ENCODE peak calls at places on chromosomes 7 and 10, in seven cellular contexts. G is amniotic stem cell; R is activated CD8-positive, alpha-beta memory T cell treated with anti-CD3 and anti-CD28 coated beads for 4 hours; J is NCI-H2029; H is NCI-H1092; D is AG04450; F is posterior vena cava. W is an unnamed sample.

GRCh38 chr7:71016387-71016786 is 115.6 kb upstream of the GALNT17 start:
- DNase-seq in F (no peak), D (no peak), G (no peak), H (no peak), R (no peak), J (no peak), W (no peak)

GRCh38 chr10:71888623-71889387 is 37.8 kb upstream of the PSAP start:
- DNase-seq in H (peak; percentile 63), R (peak; percentile 6), G (peak; percentile 84), F (peak; percentile 97), J (no peak), D (peak; percentile 55), W (peak; percentile 81)

GRCh38 chr7:5248201-5248885 is 34.4 kb upstream of the SLC29A4 start:
- DNase-seq in J (no peak), R (no peak), D (no peak), F (peak; percentile 89), G (no peak), H (peak; percentile 78), W (no peak)

GRCh38 chr10:101817542-101818118 is 614 bp downstream of the OGA start:
- DNase-seq in H (no peak), G (peak; percentile 82), F (peak; percentile 97), R (no peak), D (peak; percentile 90), J (no peak), W (peak; percentile 79)

GRCh38 chr7:34675749-34676374 is 17.8 kb downstream of the NPSR1 start:
- DNase-seq in G (no peak), R (no peak), F (no peak), D (no peak), H (peak; percentile 7), J (no peak), W (peak; percentile 15)

GRCh38 chr7:127253289-127254162 is 785 bp upstream of the GRM8 start:
- DNase-seq in H (peak; percentile 79), D (no peak), F (peak; percentile 89), R (no peak), G (peak; percentile 31), J (peak; percentile 24), W (no peak)

GRCh38 chr7:126450269-126450671 is 802.5 kb downstream of the GRM8 start:
- DNase-seq in J (no peak), D (no peak), R (no peak), G (no peak), F (no peak), H (no peak), W (no peak)

GRCh38 chr10:110138197-110138812 is 69.1 kb upstream of the MXI1 start:
- DNase-seq in J (no peak), D (peak; percentile 26), G (peak; percentile 1), F (no peak), R (no peak), H (peak; percentile 34), W (peak; percentile 41)

GRCh38 chr10:100362570-100363496 is 15.8 kb downstream of the SCD start:
- DNase-seq in D (no peak), H (no peak), J (no peak), F (no peak), R (no peak), G (no peak), W (no peak)

GRCh38 chr7:94332571-94332970 is 62.1 kb upstream of the COL1A2 start:
- DNase-seq in D (no peak), H (no peak), F (no peak), J (no peak), R (no peak), G (no peak), W (peak; percentile 58)

GRCh38 chr7:19407270-19407669 is 262.0 kb upstream of the FERD3L start:
- DNase-seq in R (no peak), H (no peak), D (no peak), J (no peak), G (no peak), F (no peak), W (no peak)

GRCh38 chr7:127594490-127594889 is 954 bp downstream of the FSCN3 start:
- DNase-seq in R (no peak), F (no peak), H (no peak), G (no peak), J (no peak), D (no peak), W (no peak)

GRCh38 chr7:38858281-38858884 is 50.6 kb downstream of the VPS41 start:
- DNase-seq in J (peak; percentile 63), R (no peak), G (peak; percentile 11), F (no peak), D (peak; percentile 33), H (peak; percentile 8), W (peak; percentile 7)

GRCh38 chr7:128790297-128791037 is 1.3 kb upstream of the CCDC136 start:
- DNase-seq in H (no peak), R (no peak), G (no peak), D (no peak), F (no peak), J (no peak), W (no peak)

GRCh38 chr10:119849031-119849789 is 23.4 kb downstream of the MCMBP start:
- DNase-seq in R (no peak), H (no peak), J (no peak), D (peak; percentile 46), F (no peak), G (no peak), W (peak; percentile 22)

GRCh38 chr10:71968553-71969474 is 4.6 kb downstream of the CHST3 start:
- DNase-seq in R (no peak), D (no peak), J (no peak), G (no peak), F (no peak), H (no peak), W (peak; percentile 48)